ENCODE peak calls at places on chromosome 11, in four cellular contexts. One of them, this sample, is unnamed.

GRCh38 chr11:3231851-3232744 is at the start of gene MRGPRE:
- DNase-seq in activated T-cell treated with anti-CD3 and anti-CD28 coated beads for 24 hours: no peak
- DNase-seq in omental fat pad: no peak
- DNase-seq in occipital lobe: no peak
- DNase-seq in this sample: no peak

GRCh38 chr11:1866226-1866625 is 13.3 kb downstream of the LSP1 start:
- DNase-seq in omental fat pad: no peak
- DNase-seq in occipital lobe: no peak
- DNase-seq in activated T-cell treated with anti-CD3 and anti-CD28 coated beads for 24 hours: no peak
- DNase-seq in this sample: no peak

GRCh38 chr11:95832763-95833162 is 42.5 kb downstream of the CEP57 start:
- DNase-seq in omental fat pad: no peak
- DNase-seq in activated T-cell treated with anti-CD3 and anti-CD28 coated beads for 24 hours: no peak
- DNase-seq in occipital lobe: no peak
- DNase-seq in this sample: no peak

GRCh38 chr11:131495417-131495816 is 125.0 kb downstream of the NTM start:
- DNase-seq in omental fat pad: no peak
- DNase-seq in occipital lobe: no peak
- DNase-seq in activated T-cell treated with anti-CD3 and anti-CD28 coated beads for 24 hours: no peak
- DNase-seq in this sample: peak; percentile 71

GRCh38 chr11:124892750-124893454 is 4.8 kb downstream of the ROBO4 start:
- DNase-seq in occipital lobe: no peak
- DNase-seq in activated T-cell treated with anti-CD3 and anti-CD28 coated beads for 24 hours: no peak
- DNase-seq in omental fat pad: no peak
- DNase-seq in this sample: no peak

GRCh38 chr11:43327987-43328386 is 16.2 kb downstream of the API5 start:
- DNase-seq in omental fat pad: no peak
- DNase-seq in occipital lobe: no peak
- DNase-seq in activated T-cell treated with anti-CD3 and anti-CD28 coated beads for 24 hours: no peak
- DNase-seq in this sample: no peak

GRCh38 chr11:78056093-78056492 is 7.6 kb upstream of the THRSP start:
- DNase-seq in activated T-cell treated with anti-CD3 and anti-CD28 coated beads for 24 hours: no peak
- DNase-seq in occipital lobe: no peak
- DNase-seq in omental fat pad: no peak
- DNase-seq in this sample: no peak

GRCh38 chr11:12008790-12009616 is 577 bp upstream of the DKK3 start:
- DNase-seq in occipital lobe: peak; percentile 34
- DNase-seq in omental fat pad: no peak
- DNase-seq in activated T-cell treated with anti-CD3 and anti-CD28 coated beads for 24 hours: no peak
- DNase-seq in this sample: no peak

GRCh38 chr11:116725434-116726221 is 47.2 kb downstream of the BUD13 start:
- DNase-seq in activated T-cell treated with anti-CD3 and anti-CD28 coated beads for 24 hours: no peak
- DNase-seq in omental fat pad: no peak
- DNase-seq in occipital lobe: no peak
- DNase-seq in this sample: peak; percentile 11

GRCh38 chr11:43738600-43739409 is 58.3 kb downstream of the HSD17B12 start:
- DNase-seq in occipital lobe: no peak
- DNase-seq in activated T-cell treated with anti-CD3 and anti-CD28 coated beads for 24 hours: no peak
- DNase-seq in omental fat pad: no peak
- DNase-seq in this sample: no peak

GRCh38 chr11:69958308-69958707 is 119.8 kb upstream of the ANO1 start:
- DNase-seq in omental fat pad: no peak
- DNase-seq in occipital lobe: no peak
- DNase-seq in activated T-cell treated with anti-CD3 and anti-CD28 coated beads for 24 hours: no peak
- DNase-seq in this sample: no peak

GRCh38 chr11:6200975-6201374 is 2.0 kb downstream of the OR52W1 start:
- DNase-seq in occipital lobe: no peak
- DNase-seq in activated T-cell treated with anti-CD3 and anti-CD28 coated beads for 24 hours: no peak
- DNase-seq in omental fat pad: peak; percentile 33
- DNase-seq in this sample: no peak

GRCh38 chr11:32671051-32671450 is 87.4 kb downstream of the EIF3M start:
- DNase-seq in occipital lobe: no peak
- DNase-seq in activated T-cell treated with anti-CD3 and anti-CD28 coated beads for 24 hours: no peak
- DNase-seq in omental fat pad: no peak
- DNase-seq in this sample: no peak

GRCh38 chr11:107769189-107769588 is 57.3 kb upstream of the SLN start:
- DNase-seq in activated T-cell treated with anti-CD3 and anti-CD28 coated beads for 24 hours: no peak
- DNase-seq in omental fat pad: no peak
- DNase-seq in occipital lobe: no peak
- DNase-seq in this sample: no peak